ENCODE peak calls at places on chromosomes 12 and 14, in nine cellular contexts. C is T-helper 2 cell; N is activated naive CD4-positive, alpha-beta T cell treated with Interleukin-2 at 50 U/mL for 16 hours; J is stimulated activated CD4-positive, alpha-beta T cell treated with anti-CD3 and anti-CD28 coated beads, TNF-alpha, amount 100 ng/mL, for 48 hours; P is CD8-positive, alpha-beta T cell; T is stomach; X is HT-29; G is GM10248; E is pons. Q is an unnamed sample.

GRCh38 chr12:51759175-51759574 is 89.3 kb downstream of the FIGNL2 start:
- DNase-seq in C (no peak), N (no peak), J (no peak), P (no peak), T (no peak), X (no peak), G (no peak), E (no peak), Q (no peak)

GRCh38 chr14:65103150-65103760 is 938 bp upstream of the MAX start:
- DNase-seq in C (no peak), N (no peak), J (no peak), P (peak; percentile 9), T (no peak), X (peak; percentile 18), G (no peak), E (no peak), Q (no peak)

GRCh38 chr14:25464078-25464477 is 414.1 kb upstream of the STXBP6 start:
- DNase-seq in C (no peak), N (no peak), J (no peak), P (no peak), T (no peak), X (no peak), G (no peak), E (no peak), Q (no peak)

GRCh38 chr12:57899010-57899662 is 42.2 kb upstream of the ATP23 start:
- DNase-seq in C (peak; percentile 65), N (peak; percentile 83), J (peak; percentile 62), P (peak; percentile 75), T (peak; percentile 49), X (no peak), G (peak; percentile 82), E (peak; percentile 12), Q (peak; percentile 53)

GRCh38 chr14:93994919-93995682 is 2.0 kb upstream of the CCDC197 start:
- DNase-seq in C (peak; percentile 47), N (peak; percentile 77), J (peak; percentile 54), P (no peak), T (peak; percentile 38), X (peak; percentile 45), G (no peak), E (no peak), Q (peak; percentile 78)

GRCh38 chr12:3725267-3726115 is 27.4 kb downstream of the CRACR2A start:
- DNase-seq in C (no peak), N (no peak), J (no peak), P (no peak), T (no peak), X (no peak), G (no peak), E (no peak), Q (no peak)

GRCh38 chr14:91482278-91483023 is 27.7 kb downstream of the PPP4R3A start:
- DNase-seq in C (no peak), N (no peak), J (no peak), P (no peak), T (no peak), X (no peak), G (no peak), E (no peak), Q (peak; percentile 16)

GRCh38 chr14:60944206-60944605 is 36.7 kb downstream of the TRMT5 start:
- DNase-seq in C (no peak), N (no peak), J (no peak), P (no peak), T (no peak), X (no peak), G (no peak), E (no peak), Q (no peak)

GRCh38 chr12:106044773-106045172 is 94.0 kb downstream of the NUAK1 start:
- DNase-seq in C (no peak), N (no peak), J (no peak), P (no peak), T (no peak), X (no peak), G (no peak), E (no peak), Q (no peak)

GRCh38 chr14:90034156-90034555 is 27.6 kb upstream of the KCNK13 start:
- DNase-seq in C (no peak), N (no peak), J (no peak), P (no peak), T (no peak), X (no peak), G (no peak), E (no peak), Q (no peak)

GRCh38 chr12:123660328-123660727 is 10.6 kb upstream of the TCTN2 start:
- DNase-seq in C (no peak), N (no peak), J (no peak), P (no peak), T (no peak), X (no peak), G (no peak), E (no peak), Q (peak; percentile 71)